ENCODE peak calls at places on chromosomes 4 and X, in five cellular contexts. S, C, I, V and X are unnamed samples.

GRCh38 chr4:176883681-176884418 is 91.1 kb upstream of the VEGFC start:
- DNase-seq in S (no peak), C (no peak), I (peak), V (no peak), X (no peak)

GRCh38 chrX:40392599-40392998 is 188.2 kb upstream of the ATP6AP2 start:
- DNase-seq in S (no peak), C (no peak), I (no peak), V (no peak), X (peak)

GRCh38 chr4:128583753-128584712 is 225.5 kb upstream of the JADE1 start:
- DNase-seq in S (no peak), C (no peak), I (no peak), V (no peak), X (no peak)

GRCh38 chr4:181525641-181526040 is 717.6 kb upstream of the TENM3 start:
- DNase-seq in S (no peak), C (no peak), I (no peak), V (no peak), X (no peak)

GRCh38 chrX:48468693-48469691 is 1.1 kb downstream of the SLC38A5 start:
- DNase-seq in S (no peak), C (peak), I (no peak), V (no peak), X (peak)

GRCh38 chrX:12947545-12948235 is 27.2 kb upstream of the TMSB4X start:
- DNase-seq in S (no peak), C (no peak), I (no peak), V (peak), X (no peak)

GRCh38 chr4:3436798-3437581 is 4.8 kb upstream of the HGFAC start:
- DNase-seq in S (peak), C (no peak), I (peak), V (no peak), X (no peak)

GRCh38 chr4:171025776-171026175 is 787.4 kb upstream of the GALNTL6 start:
- DNase-seq in S (no peak), C (peak), I (no peak), V (no peak), X (no peak)

GRCh38 chr4:72031868-72032619 is at the start of gene NPFFR2:
- DNase-seq in S (no peak), C (peak), I (no peak), V (no peak), X (peak)

GRCh38 chrX:47751670-47752069 is 85.0 kb upstream of the ZNF81 start:
- DNase-seq in S (no peak), C (peak), I (no peak), V (no peak), X (peak)

GRCh38 chr4:3471098-3471760 is 8.1 kb downstream of the DOK7 start:
- DNase-seq in S (no peak), C (no peak), I (no peak), V (no peak), X (no peak)

GRCh38 chrX:48957477-48957826 is at the start of gene OTUD5:
- DNase-seq in S (no peak), C (peak), I (peak), V (peak), X (peak)

GRCh38 chr4:145799225-145799624 is 119.3 kb downstream of the C4orf51 start:
- DNase-seq in S (no peak), C (no peak), I (no peak), V (no peak), X (no peak)

GRCh38 chr4:158964728-158965124 is 138.2 kb upstream of the RAPGEF2 start:
- DNase-seq in S (no peak), C (peak), I (no peak), V (no peak), X (no peak)

GRCh38 chr4:165502919-165503907 is 124.4 kb downstream of the CPE start:
- DNase-seq in S (no peak), C (no peak), I (peak), V (peak), X (no peak)

GRCh38 chr4:2059034-2059725 is at the start of gene NAT8L:
- DNase-seq in S (no peak), C (peak), I (peak), V (no peak), X (peak)

DNA sequence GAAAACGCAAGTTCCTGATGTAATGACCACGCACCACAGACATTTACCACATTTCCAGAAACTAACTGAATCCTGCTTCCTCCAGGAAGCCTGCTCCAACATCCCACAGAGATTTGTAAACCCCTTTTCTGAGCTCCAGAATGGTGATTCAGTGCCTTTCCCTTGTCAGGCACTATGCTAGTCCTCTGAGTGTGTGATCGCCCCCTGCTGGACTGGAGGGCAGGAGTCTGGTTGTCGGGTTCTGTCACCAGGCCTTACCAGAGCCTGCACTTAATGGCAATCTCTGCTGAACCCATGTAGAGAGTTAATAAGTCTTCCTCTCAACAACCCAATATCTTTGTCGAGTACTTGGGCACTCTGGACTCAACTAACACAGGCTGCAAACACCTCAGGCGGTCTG is 14.5 kb upstream of the KDM5C start:
- DNase-seq in S (no peak), C (peak), I (peak), V (peak), X (peak)
- TF ChIP-seq JUNB in S (no peak), C (no peak), I (no peak), V (no peak), X (no peak)

GRCh38 chr4:54099287-54099958 is 540 bp upstream of the GSX2 start:
- DNase-seq in S (no peak), C (no peak), I (no peak), V (no peak), X (peak)
- TF ChIP-seq REST in S (no peak), C (no peak), I (no peak), V (no peak), X (no peak)

GRCh38 chrX:44872319-44872816 is 620 bp upstream of the KDM6A start:
- DNase-seq in S (no peak), C (peak), I (peak), V (no peak), X (peak)
- TF ChIP-seq JUNB in S (no peak), C (no peak), I (no peak), V (no peak), X (no peak)

DNA sequence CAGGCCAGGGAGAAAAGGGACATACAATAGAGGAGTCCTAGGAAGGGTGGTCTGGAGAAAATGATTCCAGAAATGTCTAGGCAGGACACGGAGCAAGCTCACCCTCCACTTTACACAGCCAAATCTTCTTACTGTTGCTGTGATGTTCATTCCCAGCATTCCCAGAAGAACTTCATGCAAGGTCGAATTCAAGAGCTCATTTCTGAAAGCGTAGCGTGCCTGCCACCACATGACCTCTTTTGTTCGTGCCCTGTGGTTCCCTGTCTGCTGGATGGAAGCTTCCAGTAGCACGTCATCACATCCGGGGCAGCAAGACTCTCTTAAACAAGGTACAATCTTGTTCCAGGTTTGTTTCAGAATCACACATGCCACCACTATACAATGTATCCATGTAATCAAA is 57.8 kb downstream of the FAM184B start:
- DNase-seq in S (no peak), C (no peak), I (no peak), V (no peak), X (no peak)
- TF ChIP-seq REST in S (no peak), C (no peak), I (no peak), V (no peak), X (no peak)

GRCh38 chr4:8277356-8278008 is 7.9 kb downstream of the HTRA3 start:
- DNase-seq in S (no peak), C (no peak), I (no peak), V (no peak), X (no peak)
- TF ChIP-seq JUNB in S (no peak), C (no peak), I (no peak), V (no peak), X (no peak)

DNA sequence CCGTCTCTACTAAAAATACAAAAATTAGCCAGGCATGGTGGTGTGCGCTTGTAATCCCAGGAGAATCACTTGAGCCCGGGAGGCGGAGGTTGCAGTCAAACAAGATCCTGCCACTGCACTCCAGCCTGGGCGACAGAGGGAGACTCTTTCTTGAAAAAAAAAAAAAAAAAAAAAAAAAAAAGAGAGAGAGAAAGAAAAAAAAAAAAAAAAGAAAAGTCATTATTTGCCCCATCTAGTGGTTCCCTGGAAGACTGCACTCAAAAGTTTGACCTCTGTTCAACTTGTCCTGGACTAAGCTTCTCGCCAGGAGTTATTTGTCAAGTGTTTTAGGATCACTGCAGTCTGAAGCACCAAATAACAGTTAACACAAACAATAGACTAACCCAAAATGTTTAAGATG is 45.3 kb upstream of the KCTD8 start:
- DNase-seq in S (no peak), C (peak), I (peak), V (peak), X (peak)
- TF ChIP-seq REST in S (no peak), C (no peak), I (no peak), V (no peak), X (no peak)

GRCh38 chr4:69668680-69669079 is 15.6 kb upstream of the UGT2A1 start:
- DNase-seq in S (no peak), C (no peak), I (no peak), V (no peak), X (no peak)
- TF ChIP-seq JUNB in S (no peak), C (no peak), I (no peak), V (no peak), X (no peak)

GRCh38 chrX:149512225-149512885 is 7.2 kb upstream of the IDS start:
- DNase-seq in S (peak), C (peak), I (peak), V (peak), X (peak)

GRCh38 chrX:149511081-149511480 is 6.0 kb upstream of the IDS start:
- DNase-seq in S (no peak), C (no peak), I (no peak), V (no peak), X (no peak)

GRCh38 chrX:149513713-149514427 is 8.8 kb upstream of the IDS start:
- DNase-seq in S (no peak), C (no peak), I (no peak), V (no peak), X (no peak)

GRCh38 chrX:149508467-149508866 is 3.4 kb upstream of the IDS start:
- DNase-seq in S (no peak), C (no peak), I (no peak), V (no peak), X (no peak)

GRCh38 chrX:149510386-149510785 is 5.3 kb upstream of the IDS start:
- DNase-seq in S (no peak), C (no peak), I (no peak), V (no peak), X (peak)
- TF ChIP-seq REST in S (no peak), C (no peak), I (no peak), V (no peak), X (no peak)